ENCODE peak calls at places on chromosomes 5 and 9, in eight cellular contexts. B is mesothelial cell of epicardium, E is lower lobe of right lung, A is fibroblast of mammary gland, M is endothelial cell, J is astrocyte of the spinal cord, F is GM13976, R is neural progenitor cell. D is an unnamed sample.

GRCh38 chr9:114027901-114028465 is 50.1 kb downstream of the AMBP start:
- DNase-seq in B (no peak), E (no peak), A (no peak), M (no peak), J (no peak), F (no peak), R (no peak), D (no peak)

GRCh38 chr9:84276741-84277140 is 63.8 kb downstream of the SLC28A3 start:
- DNase-seq in B (no peak), E (no peak), A (no peak), M (no peak), J (no peak), F (no peak), R (peak), D (no peak)

GRCh38 chr9:111108946-111109345 is 70.7 kb upstream of the LPAR1 start:
- DNase-seq in B (no peak), E (no peak), A (peak), M (no peak), J (peak), F (no peak), R (no peak), D (no peak)

GRCh38 chr9:93119953-93120845 is 13.9 kb downstream of the NINJ1 start:
- DNase-seq in B (peak), E (peak), A (peak), M (no peak), J (peak), F (peak), R (no peak), D (peak)

GRCh38 chr9:76717611-76718010 is 46.6 kb upstream of the PCA3 start:
- DNase-seq in B (no peak), E (no peak), A (peak), M (no peak), J (no peak), F (no peak), R (no peak), D (no peak)

GRCh38 chr5:115820846-115821245 is 4.4 kb upstream of the CDO1 start:
- DNase-seq in B (no peak), E (no peak), A (no peak), M (no peak), J (no peak), F (no peak), R (no peak), D (no peak)

GRCh38 chr9:7103382-7104170 is 345.8 kb downstream of the KDM4C start:
- DNase-seq in B (no peak), E (no peak), A (peak), M (peak), J (peak), F (no peak), R (peak), D (peak)

GRCh38 chr5:41882765-41883164 is 12.5 kb upstream of the OXCT1 start:
- DNase-seq in B (no peak), E (no peak), A (no peak), M (no peak), J (no peak), F (no peak), R (no peak), D (no peak)

GRCh38 chr5:171494452-171495121 is 75.1 kb downstream of the FGF18 start:
- DNase-seq in B (no peak), E (no peak), A (peak), M (no peak), J (peak), F (no peak), R (peak), D (peak)

GRCh38 chr9:71685394-71685793 is 82.9 kb downstream of the CEMIP2 start:
- DNase-seq in B (no peak), E (no peak), A (no peak), M (no peak), J (no peak), F (no peak), R (no peak), D (no peak)

GRCh38 chr5:152105085-152105484 is 180.4 kb upstream of the GLRA1 start:
- DNase-seq in B (no peak), E (no peak), A (no peak), M (no peak), J (no peak), F (no peak), R (no peak), D (no peak)

GRCh38 chr9:136336156-136336860 is 9.0 kb downstream of the GPSM1 start:
- DNase-seq in B (no peak), E (no peak), A (peak), M (no peak), J (no peak), F (no peak), R (no peak), D (no peak)

GRCh38 chr9:115395511-115396021 is 277.6 kb upstream of the TNC start:
- DNase-seq in B (no peak), E (no peak), A (peak), M (no peak), J (no peak), F (no peak), R (no peak), D (no peak)

GRCh38 chr9:112629890-112630485 is 87.9 kb downstream of the INIP start:
- DNase-seq in B (no peak), E (no peak), A (no peak), M (no peak), J (no peak), F (no peak), R (peak), D (no peak)

GRCh38 chr9:84711936-84712335 is 42.4 kb downstream of the NTRK2 start:
- DNase-seq in B (no peak), E (no peak), A (peak), M (no peak), J (peak), F (no peak), R (no peak), D (no peak)

GRCh38 chr9:121009657-121010056 is 40.4 kb downstream of the C5 start:
- DNase-seq in B (no peak), E (no peak), A (no peak), M (no peak), J (no peak), F (no peak), R (no peak), D (no peak)

GRCh38 chr9:70021026-70021571 is 22.5 kb upstream of the MAMDC2 start:
- DNase-seq in B (no peak), E (no peak), A (peak), M (no peak), J (peak), F (no peak), R (no peak), D (no peak)

GRCh38 chr9:63816742-63817621 is 1468.0 kb downstream of the FOXD4L5 start:
- DNase-seq in B (peak), E (peak), A (peak), M (peak), J (peak), F (peak), R (peak), D (peak)

GRCh38 chr5:66454186-66455078 is 141.8 kb upstream of the MAST4 start:
- DNase-seq in B (no peak), E (no peak), A (peak), M (no peak), J (peak), F (no peak), R (no peak), D (no peak)

GRCh38 chr9:89576404-89576824 is 28.4 kb upstream of the GADD45G start:
- DNase-seq in B (no peak), E (no peak), A (peak), M (no peak), J (peak), F (no peak), R (peak), D (no peak)

GRCh38 chr5:159113405-159113804 is 13.7 kb upstream of the EBF1 start:
- DNase-seq in B (no peak), E (no peak), A (no peak), M (no peak), J (no peak), F (no peak), R (no peak), D (no peak)

GRCh38 chr9:78997296-78997695 is 574.5 kb upstream of the TLE4 start:
- DNase-seq in B (no peak), E (no peak), A (no peak), M (no peak), J (no peak), F (no peak), R (no peak), D (no peak)

GRCh38 chr9:127572961-127573727 is 38.9 kb upstream of the STXBP1 start:
- DNase-seq in B (no peak), E (no peak), A (peak), M (no peak), J (peak), F (no peak), R (no peak), D (no peak)

GRCh38 chr9:23451802-23452418 is 374.1 kb downstream of the ELAVL2 start:
- DNase-seq in B (no peak), E (no peak), A (no peak), M (no peak), J (no peak), F (no peak), R (no peak), D (no peak)

GRCh38 chr5:54531536-54531935 is 14.0 kb downstream of the SNX18 start:
- DNase-seq in B (no peak), E (no peak), A (no peak), M (no peak), J (peak), F (no peak), R (no peak), D (no peak)

GRCh38 chr5:177487975-177488374 is 9.4 kb downstream of the PDLIM7 start:
- DNase-seq in B (no peak), E (no peak), A (no peak), M (no peak), J (no peak), F (no peak), R (no peak), D (no peak)
- TF ChIP-seq CTCF in B (no peak), E (no peak), A (no peak), M (no peak), J (no peak), F (peak), R (no peak), D (no peak)

GRCh38 chr5:76542887-76543690 is 80.1 kb downstream of the F2RL2 start:
- DNase-seq in B (no peak), E (peak), A (no peak), M (no peak), J (no peak), F (no peak), R (no peak), D (no peak)

GRCh38 chr5:76546497-76547102 is 76.6 kb downstream of the F2RL2 start:
- DNase-seq in B (no peak), E (no peak), A (no peak), M (no peak), J (no peak), F (no peak), R (no peak), D (no peak)

GRCh38 chr5:76542236-76542635 is 81.0 kb downstream of the F2RL2 start:
- DNase-seq in B (no peak), E (no peak), A (no peak), M (no peak), J (no peak), F (no peak), R (no peak), D (no peak)

GRCh38 chr5:76545184-76545583 is 78.0 kb downstream of the F2RL2 start:
- DNase-seq in B (no peak), E (no peak), A (no peak), M (no peak), J (no peak), F (no peak), R (no peak), D (no peak)

GRCh38 chr5:76544268-76544926 is 78.8 kb downstream of the F2RL2 start:
- DNase-seq in B (no peak), E (peak), A (peak), M (peak), J (peak), F (peak), R (peak), D (no peak)
- TF ChIP-seq CTCF in B (peak), E (peak), A (peak), M (peak), J (peak), F (peak), R (peak), D (no peak)

GRCh38 chr5:1541662-1542008 is 17.9 kb upstream of the LPCAT1 start:
- DNase-seq in B (no peak), E (no peak), A (no peak), M (no peak), J (no peak), F (no peak), R (no peak), D (no peak)

GRCh38 chr5:1540831-1541661 is 17.3 kb upstream of the LPCAT1 start:
- DNase-seq in B (no peak), E (no peak), A (no peak), M (no peak), J (no peak), F (no peak), R (no peak), D (no peak)

GRCh38 chr5:1538741-1539392 is 15.1 kb upstream of the LPCAT1 start:
- DNase-seq in B (no peak), E (no peak), A (no peak), M (no peak), J (no peak), F (no peak), R (no peak), D (no peak)

GRCh38 chr5:1542011-1542410 is 18.3 kb upstream of the LPCAT1 start:
- DNase-seq in B (no peak), E (no peak), A (no peak), M (no peak), J (no peak), F (no peak), R (no peak), D (no peak)

DNA sequence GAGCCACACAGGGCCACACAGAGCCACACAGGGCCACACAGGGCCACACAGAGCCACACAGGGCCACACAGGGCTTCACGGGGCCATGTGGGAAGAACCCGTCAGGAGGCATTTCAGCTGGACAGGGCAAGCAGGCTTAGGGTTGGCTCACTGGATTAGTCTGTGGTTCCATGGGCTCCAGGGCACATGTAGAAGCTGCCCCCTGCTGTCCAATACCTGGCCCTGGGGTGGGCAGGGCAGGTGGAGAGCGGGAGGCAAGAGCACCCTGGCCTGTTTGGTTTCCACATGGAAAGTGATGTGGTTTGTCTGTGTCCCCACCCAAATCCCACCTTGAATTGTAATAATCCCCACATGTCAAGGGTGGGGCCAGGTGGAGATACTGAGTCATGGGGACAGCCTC is 16.4 kb upstream of the LPCAT1 start:
- DNase-seq in B (no peak), E (peak), A (no peak), M (no peak), J (no peak), F (no peak), R (no peak), D (no peak)
- TF ChIP-seq CTCF in B (no peak), E (no peak), A (no peak), M (no peak), J (no peak), F (peak), R (no peak), D (no peak)

GRCh38 chr9:100448266-100448665 is 21.3 kb downstream of the MSANTD3 start:
- DNase-seq in B (no peak), E (no peak), A (no peak), M (no peak), J (no peak), F (no peak), R (no peak), D (no peak)

GRCh38 chr9:100445903-100446549 is 19.1 kb downstream of the MSANTD3 start:
- DNase-seq in B (no peak), E (no peak), A (no peak), M (no peak), J (no peak), F (no peak), R (no peak), D (no peak)

GRCh38 chr9:100443781-100444768 is 17.1 kb downstream of the MSANTD3 start:
- DNase-seq in B (no peak), E (no peak), A (peak), M (no peak), J (peak), F (no peak), R (no peak), D (no peak)

GRCh38 chr9:100442072-100442471 is 15.1 kb downstream of the MSANTD3 start:
- DNase-seq in B (no peak), E (no peak), A (no peak), M (no peak), J (no peak), F (no peak), R (no peak), D (no peak)

DNA sequence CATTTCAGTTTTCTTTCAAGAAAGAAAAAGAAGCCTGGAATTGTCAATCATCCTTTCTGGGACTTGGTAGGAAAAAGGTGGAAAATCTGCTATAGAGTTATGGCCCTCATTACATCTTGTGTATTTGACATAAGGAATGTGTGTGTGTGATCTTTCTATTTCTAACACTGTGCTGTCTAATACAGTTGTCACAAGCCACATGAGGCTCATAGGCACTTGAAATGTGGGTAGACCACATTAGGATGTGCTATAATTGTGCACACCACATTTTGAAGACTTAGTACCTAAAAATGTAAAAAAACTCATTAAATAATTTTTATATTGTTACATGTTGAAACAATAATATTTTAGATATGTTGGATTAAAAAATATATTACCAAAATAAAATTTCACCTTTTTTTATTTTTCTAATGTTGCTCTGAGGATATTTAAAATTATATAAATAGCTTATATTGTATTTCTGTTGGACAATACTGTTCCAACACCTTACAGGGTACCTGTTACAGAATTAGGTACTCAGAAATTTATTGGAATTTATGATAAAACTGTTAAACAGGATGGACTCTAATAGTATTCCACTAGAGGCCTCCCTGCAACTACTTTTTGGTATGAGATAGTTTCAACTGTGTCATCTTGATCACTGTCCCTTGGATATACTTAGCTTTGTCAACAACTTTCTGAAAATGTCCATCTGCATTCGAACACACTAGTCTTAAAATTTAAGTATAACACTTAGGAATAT is 18.4 kb downstream of the MSANTD3 start:
- DNase-seq in B (no peak), E (no peak), A (no peak), M (no peak), J (no peak), F (no peak), R (no peak), D (no peak)
- TF ChIP-seq CTCF in B (no peak), E (no peak), A (no peak), M (no peak), J (no peak), F (no peak), R (no peak), D (no peak)

GRCh38 chr5:22889714-22890113 is 36.6 kb upstream of the CDH12 start:
- DNase-seq in B (no peak), E (no peak), A (no peak), M (no peak), J (no peak), F (no peak), R (no peak), D (no peak)
- TF ChIP-seq CTCF in B (no peak), E (no peak), A (no peak), M (no peak), J (no peak), F (no peak), R (peak), D (no peak)

DNA sequence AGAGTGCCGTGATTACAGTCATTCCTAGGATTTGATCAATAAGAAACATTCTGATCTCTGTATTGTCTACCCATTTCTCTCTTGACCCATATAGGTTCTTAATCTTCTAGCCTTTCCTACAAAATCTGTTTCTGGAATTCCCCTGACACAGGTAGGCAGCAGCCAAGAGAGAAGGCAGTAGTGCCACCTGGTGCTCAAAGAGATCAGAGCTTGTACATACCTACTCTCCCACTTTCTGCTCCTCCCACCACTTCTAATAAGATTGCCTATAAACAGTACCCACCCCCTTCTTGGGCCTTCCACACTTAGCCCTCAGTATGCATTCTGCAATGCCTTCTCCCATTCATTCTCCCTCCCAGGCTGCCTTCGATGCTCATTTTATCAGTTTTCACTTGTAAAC is 117.4 kb upstream of the RORB start:
- DNase-seq in B (no peak), E (no peak), A (peak), M (peak), J (peak), F (no peak), R (peak), D (peak)
- TF ChIP-seq CTCF in B (peak), E (peak), A (peak), M (no peak), J (peak), F (peak), R (peak), D (no peak)

GRCh38 chr5:137465930-137466329 is 33.2 kb downstream of the SPOCK1 start:
- DNase-seq in B (no peak), E (no peak), A (no peak), M (no peak), J (no peak), F (no peak), R (no peak), D (no peak)

GRCh38 chr5:137462816-137463520 is 36.2 kb downstream of the SPOCK1 start:
- DNase-seq in B (no peak), E (no peak), A (peak), M (no peak), J (no peak), F (no peak), R (no peak), D (no peak)

GRCh38 chr5:137466888-137467287 is 32.2 kb downstream of the SPOCK1 start:
- DNase-seq in B (no peak), E (no peak), A (peak), M (no peak), J (peak), F (no peak), R (no peak), D (no peak)

GRCh38 chr5:137461636-137462596 is 37.2 kb downstream of the SPOCK1 start:
- DNase-seq in B (no peak), E (no peak), A (no peak), M (no peak), J (no peak), F (no peak), R (peak), D (no peak)
- TF ChIP-seq CTCF in B (no peak), E (no peak), A (peak), M (no peak), J (peak), F (no peak), R (peak), D (no peak)

GRCh38 chr5:119743927-119744326 is 114.6 kb downstream of the FAM170A start:
- DNase-seq in B (no peak), E (no peak), A (peak), M (peak), J (no peak), F (peak), R (peak), D (no peak)
- TF ChIP-seq CTCF in B (peak), E (peak), A (peak), M (peak), J (peak), F (peak), R (peak), D (peak)

DNA sequence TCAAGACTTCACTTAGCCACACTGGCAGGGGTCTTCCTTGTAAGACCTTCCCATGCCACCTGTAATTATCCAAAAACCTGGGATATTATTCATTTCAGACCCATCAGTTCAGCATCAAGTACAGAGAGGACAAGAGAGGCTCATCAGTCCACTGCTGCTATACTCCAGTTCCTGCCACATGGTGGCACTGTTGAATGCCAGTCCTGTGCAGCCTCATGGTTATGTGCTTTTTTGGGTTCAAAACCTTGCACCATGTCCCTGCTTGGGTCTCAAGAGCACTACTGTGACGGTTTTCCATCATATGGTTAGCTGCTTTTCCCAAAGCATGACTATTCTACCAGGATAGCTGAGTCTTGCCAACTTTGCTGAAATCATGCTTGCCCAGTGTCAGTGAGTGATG is 8.5 kb downstream of the PTGS1 start:
- DNase-seq in B (no peak), E (no peak), A (peak), M (no peak), J (no peak), F (no peak), R (no peak), D (no peak)
- TF ChIP-seq CTCF in B (no peak), E (peak), A (peak), M (peak), J (peak), F (no peak), R (peak), D (peak)